ENCODE peak calls at places on chromosomes 12 and 14, in ten cellular contexts. E, I, V, T, D, K, R, J, W and G are unnamed samples.

GRCh38 chr12:18079541-18080230 is 10.3 kb downstream of the RERGL start:
- DNase-seq in T (no peak), V (no peak), I (no peak), K (no peak), W (no peak), D (no peak), R (no peak), E (no peak), J (no peak), G (no peak)

GRCh38 chr14:53963491-53964227 is 7.0 kb upstream of the BMP4 start:
- DNase-seq in R (peak; percentile 69), T (no peak), D (peak; percentile 70), J (no peak), E (peak; percentile 53), W (no peak), K (peak; percentile 50), I (peak; percentile 70), V (peak; percentile 77), G (peak; percentile 82)

GRCh38 chr14:88547386-88547780 is 7.4 kb downstream of the PTPN21 start:
- DNase-seq in I (no peak), E (no peak), D (no peak), W (no peak), J (no peak), K (no peak), V (no peak), R (no peak), T (no peak), G (no peak)

GRCh38 chr14:55071870-55072640 is 20.6 kb downstream of the MAPK1IP1L start:
- DNase-seq in K (peak; percentile 73), J (no peak), I (no peak), E (peak; percentile 98), T (no peak), D (no peak), R (no peak), V (peak; percentile 27), W (no peak), G (no peak)

GRCh38 chr12:93247313-93248057 is 130.2 kb upstream of the NUDT4 start:
- DNase-seq in R (no peak), J (no peak), K (peak; percentile 78), W (no peak), E (peak; percentile 49), D (no peak), T (no peak), V (no peak), I (no peak), G (no peak)

GRCh38 chr14:64465856-64466554 is 706 bp downstream of the AKAP5 start:
- DNase-seq in I (peak; percentile 81), R (no peak), W (peak; percentile 52), V (peak; percentile 67), T (no peak), E (peak; percentile 73), J (no peak), D (no peak), K (peak; percentile 75), G (no peak)

GRCh38 chr12:34406228-34406995 is 384.1 kb downstream of the ALG10 start:
- DNase-seq in R (peak; percentile 14), I (no peak), T (peak; percentile 54), E (no peak), W (peak; percentile 0), D (peak; percentile 16), V (peak; percentile 2), K (no peak), J (no peak), G (peak; percentile 51)

GRCh38 chr12:19482551-19483109 is 43.3 kb downstream of the AEBP2 start:
- DNase-seq in V (peak; percentile 25), W (peak; percentile 20), I (peak; percentile 6), K (peak; percentile 56), T (peak; percentile 82), D (no peak), R (peak; percentile 52), E (no peak), J (peak; percentile 34), G (peak; percentile 67)

GRCh38 chr14:106790189-106791036 is 1264.0 kb downstream of the TMEM121 start:
- DNase-seq in J (peak; percentile 86), D (peak; percentile 85), E (no peak), I (peak; percentile 2), V (no peak), T (peak; percentile 94), W (peak; percentile 68), K (no peak), R (peak; percentile 83), G (peak; percentile 82)

GRCh38 chr12:67666605-67667004 is 18.1 kb downstream of the DYRK2 start:
- DNase-seq in V (no peak), W (no peak), T (no peak), E (no peak), J (no peak), R (no peak), I (no peak), K (no peak), D (no peak), G (no peak)

GRCh38 chr12:12294215-12295005 is 27.6 kb upstream of the LRP6 start:
- DNase-seq in D (peak; percentile 33), K (peak; percentile 77), J (no peak), R (no peak), E (peak; percentile 47), V (no peak), T (no peak), I (peak; percentile 37), W (no peak), G (peak; percentile 53)

GRCh38 chr14:51978566-51979398 is 10.6 kb upstream of the RTRAF start:
- DNase-seq in E (peak; percentile 59), V (peak; percentile 92), D (peak; percentile 88), R (peak; percentile 77), W (peak; percentile 63), I (peak; percentile 86), J (peak; percentile 85), T (peak; percentile 89), K (peak; percentile 91), G (peak; percentile 87)

GRCh38 chr14:104383088-104383805 is 196.3 kb upstream of the C14orf180 start:
- DNase-seq in J (no peak), E (no peak), K (no peak), T (peak; percentile 59), R (no peak), V (no peak), D (no peak), W (peak; percentile 81), I (peak; percentile 81), G (peak; percentile 40)

GRCh38 chr12:119695034-119695433 is 27.1 kb downstream of the PRKAB1 start:
- DNase-seq in E (no peak), I (peak; percentile 54), V (no peak), J (no peak), W (peak; percentile 37), R (no peak), K (peak; percentile 19), D (no peak), T (no peak), G (no peak)

GRCh38 chr12:106299193-106299794 is 3.2 kb upstream of the TCP11L2 start:
- DNase-seq in D (no peak), K (peak; percentile 25), V (no peak), T (no peak), I (no peak), R (no peak), E (no peak), W (no peak), J (no peak), G (no peak)
- H3K27ac ChIP-seq in D (peak overlapping the region; percentile 17), K (peak overlapping the region; percentile 11), V (peak overlapping the region; percentile 97), T (no peak overlapping the region), I (no peak overlapping the region), R (peak overlapping the region; percentile 7), E (no peak overlapping the region), W (no peak overlapping the region), J (no peak overlapping the region), G (no peak overlapping the region)

DNA sequence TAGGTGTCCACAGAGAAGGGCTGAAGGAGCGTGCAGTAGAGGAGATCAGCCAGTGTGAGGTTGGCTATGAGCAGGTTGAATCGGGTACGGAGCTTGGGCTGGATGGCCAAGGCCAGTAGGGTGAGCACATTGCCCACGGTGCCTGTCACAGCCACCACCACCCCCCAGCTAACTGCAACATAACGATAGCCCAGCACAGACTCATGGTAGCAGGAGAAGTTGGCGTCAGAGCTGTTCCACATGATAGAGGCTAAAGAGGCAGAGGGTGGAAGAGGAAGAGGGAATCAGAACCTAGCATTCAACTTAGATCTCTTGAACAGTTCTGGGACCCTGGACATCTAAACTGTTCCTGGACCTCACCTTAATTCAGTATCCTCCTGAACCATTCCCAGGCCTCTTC is 676 bp downstream of the GPR84 start:
- DNase-seq in D (no peak), E (no peak), W (no peak), I (no peak), T (no peak), J (no peak), R (no peak), K (no peak), V (no peak), G (no peak)
- H3K4me3 ChIP-seq in D (no peak overlapping the region), E (no peak overlapping the region), W (no peak overlapping the region), I (no peak overlapping the region), T (peak overlapping the region; percentile 4), J (no peak overlapping the region), R (no peak overlapping the region), K (no peak overlapping the region), V (no peak overlapping the region), G (no peak overlapping the region)

GRCh38 chr12:325886-326285 is 63.2 kb downstream of the KDM5A start:
- DNase-seq in D (no peak), V (no peak), E (no peak), J (no peak), W (no peak), K (no peak), R (no peak), I (no peak), T (no peak), G (no peak)
- H3K36me3 ChIP-seq in D (peaks cover 96% of the 10 kb centered on the region), V (no peaks in the 10 kb centered on the region), E (peaks cover 5% of the 10 kb centered on the region), J (peaks cover 90% of the 10 kb centered on the region), W (peaks cover 69% of the 10 kb centered on the region), K (peaks cover 45% of the 10 kb centered on the region), R (peaks cover 99% of the 10 kb centered on the region), I (peaks cover 18% of the 10 kb centered on the region), T (peaks cover 74% of the 10 kb centered on the region), G (peaks cover 6% of the 10 kb centered on the region)

GRCh38 chr12:10069099-10069498 is 29.7 kb downstream of the CLEC1A start:
- DNase-seq in K (no peak), T (no peak), E (peak; percentile 11), J (no peak), R (no peak), D (no peak), V (no peak), W (no peak), I (no peak), G (no peak)

GRCh38 chr12:10065241-10065640 is 33.5 kb downstream of the CLEC1A start:
- DNase-seq in E (no peak), W (no peak), D (no peak), V (no peak), R (no peak), K (no peak), T (no peak), J (no peak), I (no peak), G (no peak)

GRCh38 chr12:10068634-10069033 is 30.2 kb downstream of the CLEC1A start:
- DNase-seq in J (no peak), E (no peak), D (no peak), R (no peak), K (no peak), V (no peak), T (no peak), W (no peak), I (no peak), G (no peak)

GRCh38 chr12:10067942-10068341 is 30.8 kb downstream of the CLEC1A start:
- DNase-seq in K (peak; percentile 13), T (no peak), J (no peak), E (no peak), W (no peak), V (no peak), D (no peak), R (no peak), I (no peak), G (no peak)

DNA sequence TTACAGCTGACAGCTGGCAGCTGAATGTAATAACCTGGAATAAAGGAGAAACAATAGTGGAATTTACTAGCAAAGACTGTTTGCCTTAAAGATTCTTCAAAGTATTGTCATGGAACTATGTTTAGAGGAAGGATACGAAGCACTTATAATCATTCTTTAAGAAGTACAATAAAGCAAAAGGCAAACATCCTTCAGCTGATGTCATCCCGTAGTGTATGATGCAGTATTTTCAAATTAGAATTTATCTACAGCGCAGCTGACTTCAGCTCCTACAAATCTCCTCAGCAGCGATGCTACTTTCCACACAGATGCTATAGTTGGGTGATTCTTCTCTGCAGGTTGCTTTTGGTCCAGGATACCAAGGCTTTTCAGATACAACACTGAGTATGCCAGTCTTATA is 31.5 kb downstream of the CLEC1A start:
- DNase-seq in T (no peak), I (no peak), J (no peak), E (no peak), D (no peak), W (no peak), V (no peak), R (no peak), K (no peak), G (no peak)
- H3K27ac ChIP-seq in T (peak overlapping the region; percentile 85), I (no peak overlapping the region), J (no peak overlapping the region), E (no peak overlapping the region), D (peak overlapping the region; percentile 59), W (no peak overlapping the region), V (no peak overlapping the region), R (peak overlapping the region; percentile 75), K (no peak overlapping the region), G (no peak overlapping the region)